ENCODE peak calls at places on chromosomes 16 and 17, in seven cellular contexts. Y, E, M, G, Q, F and D are unnamed samples.

GRCh38 chr17:71964559-71964958 is 156.3 kb upstream of the SOX9 start:
- DNase-seq in Y (no peak), E (peak; percentile 65), M (no peak), G (no peak), Q (no peak), F (no peak), D (no peak)

GRCh38 chr17:50536683-50537646 is 4.4 kb downstream of the EPN3 start:
- DNase-seq in Y (no peak), E (no peak), M (no peak), G (no peak), Q (no peak), F (no peak), D (no peak)

GRCh38 chr16:88922114-88922825 is 54.7 kb downstream of the CBFA2T3 start:
- DNase-seq in Y (peak; percentile 85), E (no peak), M (no peak), G (peak; percentile 77), Q (no peak), F (no peak), D (peak; percentile 75)

GRCh38 chr17:3963214-3964201 is 729 bp downstream of the ATP2A3 start:
- DNase-seq in Y (no peak), E (peak; percentile 21), M (no peak), G (no peak), Q (no peak), F (no peak), D (peak; percentile 45)

GRCh38 chr16:11429823-11430222 is 84.6 kb downstream of the RMI2 start:
- DNase-seq in Y (no peak), E (no peak), M (no peak), G (no peak), Q (no peak), F (no peak), D (peak; percentile 28)

GRCh38 chr16:86072328-86073102 is 173.6 kb downstream of the IRF8 start:
- DNase-seq in Y (peak; percentile 64), E (peak; percentile 82), M (peak; percentile 56), G (peak; percentile 66), Q (peak; percentile 68), F (peak; percentile 37), D (peak; percentile 72)

GRCh38 chr16:25692307-25692706 is 548 bp downstream of the HS3ST4 start:
- DNase-seq in Y (no peak), E (peak; percentile 48), M (no peak), G (no peak), Q (no peak), F (no peak), D (peak; percentile 12)

GRCh38 chr16:55760665-55761035 is 72.2 kb downstream of the CES1 start:
- DNase-seq in Y (no peak), E (no peak), M (no peak), G (no peak), Q (no peak), F (no peak), D (no peak)

GRCh38 chr17:44088254-44088653 is 17.7 kb downstream of the G6PC3 start:
- DNase-seq in Y (no peak), E (no peak), M (no peak), G (no peak), Q (no peak), F (no peak), D (no peak)

GRCh38 chr16:58409316-58409973 is 17.2 kb downstream of the GINS3 start:
- DNase-seq in Y (no peak), E (no peak), M (peak; percentile 65), G (peak; percentile 82), Q (peak; percentile 68), F (peak; percentile 19), D (peak; percentile 17)

GRCh38 chr16:14202697-14203096 is 131.6 kb downstream of the MRTFB start:
- DNase-seq in Y (no peak), E (no peak), M (peak; percentile 17), G (no peak), Q (peak; percentile 36), F (no peak), D (peak; percentile 15)

GRCh38 chr17:81049372-81049911 is 14.5 kb downstream of the BAIAP2 start:
- DNase-seq in Y (no peak), E (no peak), M (no peak), G (no peak), Q (no peak), F (no peak), D (no peak)